ENCODE peak calls at places on chromosomes 13 and 19, in five cellular contexts. F, B, Z, L and Y are unnamed samples.

GRCh38 chr19:40692212-40692551 is 1.7 kb upstream of the NUMBL start:
- DNase-seq in L (no peak), B (no peak), F (no peak), Z (no peak), Y (no peak)

GRCh38 chr19:16355293-16356043 is 30.8 kb downstream of the KLF2 start:
- DNase-seq in L (no peak), F (no peak), Z (no peak), B (no peak), Y (no peak)

GRCh38 chr19:16750081-16750480 is 30.4 kb downstream of the NWD1 start:
- DNase-seq in L (no peak), Z (no peak), B (no peak), F (no peak), Y (no peak)

GRCh38 chr13:44238011-44238421 is 135.6 kb upstream of the SERP2 start:
- DNase-seq in B (peak; percentile 50), F (peak; percentile 42), Z (no peak), L (no peak), Y (peak; percentile 96)

GRCh38 chr19:16205205-16206045 is 7.7 kb downstream of the AP1M1 start:
- DNase-seq in F (no peak), B (no peak), Z (peak; percentile 48), L (no peak), Y (no peak)

GRCh38 chr13:33312150-33312908 is 26.8 kb upstream of the STARD13 start:
- DNase-seq in B (no peak), Z (no peak), F (no peak), L (peak; percentile 13), Y (peak; percentile 73)

GRCh38 chr13:93963266-93964131 is 516.0 kb downstream of the DCT start:
- DNase-seq in F (no peak), B (peak; percentile 11), L (peak; percentile 46), Z (no peak), Y (peak; percentile 25)

GRCh38 chr19:10454267-10454666 is 33.9 kb downstream of the PDE4A start:
- DNase-seq in L (peak; percentile 36), Z (no peak), F (no peak), B (no peak), Y (no peak)

GRCh38 chr19:16830679-16831078 is 1.5 kb downstream of the SIN3B start:
- DNase-seq in B (no peak), Z (no peak), F (no peak), L (no peak), Y (no peak)

GRCh38 chr19:47471733-47472457 is at the start of gene SLC8A2:
- DNase-seq in B (peak; percentile 21), Z (peak; percentile 75), L (peak; percentile 76), F (peak; percentile 56), Y (peak; percentile 65)

GRCh38 chr13:110916671-110917142 is 1.8 kb upstream of the ANKRD10 start:
- DNase-seq in Z (no peak), L (no peak), F (peak; percentile 71), B (peak; percentile 76), Y (peak; percentile 8)
- H3K4me3 ChIP-seq in Z (no peak overlapping the region), L (no peak overlapping the region), F (peak overlapping the region; percentile 10), B (no peak overlapping the region), Y (no peak overlapping the region)

GRCh38 chr19:900302-901111 is 7.2 kb downstream of the RNU6-9 start:
- DNase-seq in Z (no peak), F (no peak), L (peak; percentile 62), B (no peak), Y (peak; percentile 53)
- H3K4me3 ChIP-seq in Z (no peak overlapping the region), F (no peak overlapping the region), L (no peak overlapping the region), B (no peak overlapping the region), Y (no peak overlapping the region)

GRCh38 chr13:75789451-75790197 is 153.5 kb downstream of the LMO7 start:
- DNase-seq in B (no peak), L (no peak), F (no peak), Z (no peak), Y (no peak)

GRCh38 chr13:75794663-75795062 is 158.5 kb downstream of the LMO7 start:
- DNase-seq in F (no peak), B (no peak), L (no peak), Z (no peak), Y (no peak)

GRCh38 chr13:75795274-75795673 is 159.1 kb downstream of the LMO7 start:
- DNase-seq in F (no peak), B (no peak), L (no peak), Z (no peak), Y (no peak)

GRCh38 chr13:75790198-75790970 is 154.3 kb downstream of the LMO7 start:
- DNase-seq in B (no peak), Z (no peak), F (no peak), L (no peak), Y (no peak)

GRCh38 chr13:75792526-75793187 is 156.5 kb downstream of the LMO7 start:
- DNase-seq in F (no peak), B (no peak), L (peak; percentile 67), Z (no peak), Y (no peak)
- H3K4me3 ChIP-seq in F (no peak overlapping the region), B (no peak overlapping the region), L (no peak overlapping the region), Z (no peak overlapping the region), Y (no peak overlapping the region)

DNA sequence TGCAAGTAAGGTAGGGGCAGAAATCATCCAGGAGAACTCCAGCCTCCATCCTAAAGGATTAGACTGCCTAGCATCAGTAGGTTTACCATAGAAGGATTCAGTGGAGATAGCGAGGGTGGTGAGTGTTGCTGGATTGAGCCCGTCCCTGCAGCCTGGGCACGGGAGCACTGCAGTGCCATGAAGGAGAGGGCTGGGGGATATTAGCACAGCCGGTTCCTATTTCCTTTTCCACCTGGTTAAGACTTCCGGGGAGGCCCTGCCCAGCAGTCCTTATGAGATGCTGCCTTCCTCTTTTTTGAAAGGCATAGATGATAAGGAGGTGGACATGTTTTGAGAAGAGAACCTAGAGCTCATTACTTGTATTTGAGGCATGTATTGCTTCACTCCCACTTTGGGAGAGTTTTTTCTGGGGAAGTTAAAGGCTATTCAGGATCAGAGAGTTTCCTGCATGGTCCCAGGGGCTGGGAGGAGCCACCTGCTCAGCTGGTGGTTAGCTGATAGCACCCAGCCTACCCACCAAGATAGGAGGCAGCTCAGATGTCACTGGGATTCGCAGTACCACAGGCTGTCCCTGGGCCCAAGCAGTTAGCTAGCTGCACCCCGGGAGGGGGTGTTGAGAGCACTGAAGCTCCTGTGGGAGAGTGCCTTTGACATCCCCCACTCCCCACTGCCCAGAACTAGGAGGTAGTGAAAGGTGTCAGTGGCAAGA is 17.2 kb downstream of the ACTN4 start:
- DNase-seq in B (no peak), F (no peak), L (no peak), Z (no peak), Y (no peak)
- H3K4me3 ChIP-seq in B (no peak overlapping the region), F (no peak overlapping the region), L (no peak overlapping the region), Z (no peak overlapping the region), Y (no peak overlapping the region)

DNA sequence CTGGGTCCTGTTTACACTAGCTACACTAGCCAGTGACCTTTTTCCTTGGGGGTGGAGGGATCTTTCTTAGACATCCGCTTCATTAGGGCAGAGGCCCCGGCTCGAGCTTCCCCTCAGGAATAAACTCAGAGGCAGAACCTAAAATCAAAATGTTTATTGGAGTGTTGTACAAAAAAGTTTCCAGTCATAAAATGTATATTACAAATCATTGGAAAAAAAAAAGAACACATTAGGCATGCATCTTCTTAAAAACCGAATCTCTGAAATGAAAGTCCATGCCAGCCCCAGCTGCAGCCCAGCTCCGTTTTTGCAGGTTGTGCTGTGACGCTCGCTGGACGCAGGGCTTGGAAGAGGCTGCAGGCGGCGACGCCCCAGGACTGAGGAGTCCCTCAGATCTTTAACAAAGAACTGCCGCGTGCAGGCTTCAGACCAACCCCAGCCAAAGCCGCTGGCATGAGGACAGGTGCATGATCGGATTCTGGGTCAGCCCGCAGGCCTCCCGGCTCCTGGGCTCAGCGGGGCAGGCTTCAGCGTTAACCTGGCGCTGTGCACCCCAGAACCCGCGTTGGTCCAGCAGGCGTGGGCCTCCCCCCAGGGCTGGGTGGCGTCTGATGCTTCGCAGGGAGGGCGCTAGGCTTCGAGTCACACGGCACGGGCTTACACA is 773 bp upstream of the TIMM13 start:
- DNase-seq in B (no peak), L (no peak), Z (peak; percentile 67), F (no peak), Y (peak; percentile 34)
- H3K4me3 ChIP-seq in B (peak overlapping the region; percentile 76), L (peak overlapping the region; percentile 95), Z (peak overlapping the region; percentile 64), F (peak overlapping the region; percentile 92), Y (peak overlapping the region; percentile 81)

DNA sequence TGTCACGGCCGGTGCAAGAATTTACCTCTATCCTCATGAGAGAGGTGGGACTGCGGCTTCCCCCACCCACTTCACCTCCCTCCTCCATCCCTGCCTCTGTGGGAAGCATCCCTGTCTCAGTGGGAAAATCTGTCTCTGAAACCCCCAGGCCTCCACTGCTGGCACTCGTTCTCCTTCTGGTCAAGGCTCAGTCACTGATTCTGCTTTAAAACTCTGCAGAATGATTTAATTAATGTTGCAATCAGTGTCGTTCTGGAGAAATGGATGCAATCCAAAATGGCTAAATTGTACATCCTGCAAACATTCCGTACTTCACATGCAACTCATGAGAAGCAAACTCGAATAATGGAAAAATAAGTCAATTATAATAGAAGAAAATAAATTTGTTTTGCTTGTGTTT is 5.6 kb downstream of the RASL11A start:
- DNase-seq in Z (no peak), B (peak; percentile 68), F (no peak), L (no peak), Y (no peak)
- H3K4me3 ChIP-seq in Z (no peak overlapping the region), B (no peak overlapping the region), F (no peak overlapping the region), L (no peak overlapping the region), Y (no peak overlapping the region)